ENCODE peak calls at places on chromosomes 4 and X, in five cellular contexts. One of them, this sample, is unnamed.

GRCh38 chr4:55613621-55614020 is 21.6 kb upstream of the PDCL2 start:
- DNase-seq in IMR-90: no peak
- DNase-seq in foreskin keratinocyte: no peak
- DNase-seq in GM13976: no peak
- DNase-seq in GM20000: no peak
- DNase-seq in this sample: no peak

GRCh38 chrX:140767646-140768045 is 58.1 kb downstream of the LINC00632 start:
- DNase-seq in IMR-90: no peak
- DNase-seq in foreskin keratinocyte: no peak
- DNase-seq in GM13976: no peak
- DNase-seq in GM20000: no peak
- DNase-seq in this sample: no peak

GRCh38 chrX:128020701-128021100 is 31.5 kb downstream of the ACTRT1 start:
- DNase-seq in IMR-90: peak
- DNase-seq in foreskin keratinocyte: peak
- DNase-seq in GM13976: no peak
- DNase-seq in GM20000: no peak
- DNase-seq in this sample: peak

GRCh38 chr4:114366368-114366767 is 232.2 kb upstream of the UGT8 start:
- DNase-seq in IMR-90: peak
- DNase-seq in foreskin keratinocyte: no peak
- DNase-seq in GM13976: no peak
- DNase-seq in GM20000: no peak
- DNase-seq in this sample: no peak

GRCh38 chrX:154516655-154517100 is 646 bp upstream of the FAM3A start:
- DNase-seq in IMR-90: peak
- DNase-seq in foreskin keratinocyte: no peak
- DNase-seq in GM13976: no peak
- DNase-seq in GM20000: peak
- DNase-seq in this sample: no peak

GRCh38 chr4:169351860-169352259 is 81.1 kb upstream of the SH3RF1 start:
- DNase-seq in IMR-90: peak
- DNase-seq in foreskin keratinocyte: no peak
- DNase-seq in GM13976: no peak
- DNase-seq in GM20000: no peak
- DNase-seq in this sample: no peak

GRCh38 chrX:43718956-43719355 is 62.9 kb downstream of the MAOA start:
- DNase-seq in IMR-90: no peak
- DNase-seq in foreskin keratinocyte: peak
- DNase-seq in GM13976: no peak
- DNase-seq in GM20000: no peak
- DNase-seq in this sample: peak

GRCh38 chrX:86146102-86146501 is 2.1 kb upstream of the DACH2 start:
- DNase-seq in IMR-90: no peak
- DNase-seq in foreskin keratinocyte: no peak
- DNase-seq in GM13976: no peak
- DNase-seq in GM20000: no peak
- DNase-seq in this sample: no peak

GRCh38 chr4:143202824-143203223 is 18.1 kb downstream of the USP38 start:
- DNase-seq in IMR-90: no peak
- DNase-seq in foreskin keratinocyte: no peak
- DNase-seq in GM13976: no peak
- DNase-seq in GM20000: no peak
- DNase-seq in this sample: peak

GRCh38 chr4:3783691-3784306 is 17.6 kb downstream of the ADRA2C start:
- DNase-seq in IMR-90: no peak
- DNase-seq in foreskin keratinocyte: no peak
- DNase-seq in GM13976: peak
- DNase-seq in GM20000: no peak
- DNase-seq in this sample: no peak

GRCh38 chr4:56786955-56787354 is 34.5 kb downstream of the SPINK2 start:
- DNase-seq in IMR-90: peak
- DNase-seq in foreskin keratinocyte: no peak
- DNase-seq in GM13976: no peak
- DNase-seq in GM20000: no peak
- DNase-seq in this sample: peak

GRCh38 chr4:119041951-119042560 is 93.6 kb upstream of the MYOZ2 start:
- DNase-seq in IMR-90: peak
- DNase-seq in foreskin keratinocyte: peak
- DNase-seq in GM13976: peak
- DNase-seq in GM20000: peak
- DNase-seq in this sample: peak

GRCh38 chrX:15930585-15930984 is 76.0 kb upstream of the AP1S2 start:
- DNase-seq in IMR-90: peak
- DNase-seq in foreskin keratinocyte: peak
- DNase-seq in GM13976: peak
- DNase-seq in GM20000: peak
- DNase-seq in this sample: peak

GRCh38 chr4:12884846-12885796 is 599.0 kb downstream of the RAB28 start:
- DNase-seq in IMR-90: no peak
- DNase-seq in foreskin keratinocyte: no peak
- DNase-seq in GM13976: no peak
- DNase-seq in GM20000: no peak
- DNase-seq in this sample: no peak

GRCh38 chr4:38785901-38786402 is 3.2 kb upstream of the TLR10 start:
- DNase-seq in IMR-90: no peak
- DNase-seq in foreskin keratinocyte: no peak
- DNase-seq in GM13976: peak
- DNase-seq in GM20000: peak
- DNase-seq in this sample: no peak

GRCh38 chr4:137576437-137576836 is 44.1 kb upstream of the PCDH18 start:
- DNase-seq in IMR-90: peak
- DNase-seq in foreskin keratinocyte: no peak
- DNase-seq in GM13976: no peak
- DNase-seq in GM20000: no peak
- DNase-seq in this sample: no peak

GRCh38 chr4:38832624-38833528 is 23.7 kb downstream of the TLR6 start:
- DNase-seq in IMR-90: no peak
- DNase-seq in foreskin keratinocyte: no peak
- DNase-seq in GM13976: no peak
- DNase-seq in GM20000: no peak
- DNase-seq in this sample: no peak

GRCh38 chrX:150219374-150220185 is 143.5 kb upstream of the MAMLD1 start:
- DNase-seq in IMR-90: peak
- DNase-seq in foreskin keratinocyte: no peak
- DNase-seq in GM13976: no peak
- DNase-seq in GM20000: peak
- DNase-seq in this sample: no peak

GRCh38 chrX:29082558-29082957 is 495.3 kb downstream of the IL1RAPL1 start:
- DNase-seq in IMR-90: no peak
- DNase-seq in foreskin keratinocyte: peak
- DNase-seq in GM13976: no peak
- DNase-seq in GM20000: no peak
- DNase-seq in this sample: no peak

GRCh38 chr4:158065176-158065575 is 107.6 kb downstream of the GASK1B start:
- DNase-seq in IMR-90: no peak
- DNase-seq in foreskin keratinocyte: no peak
- DNase-seq in GM13976: no peak
- DNase-seq in GM20000: no peak
- DNase-seq in this sample: no peak

GRCh38 chrX:136170109-136170800 is 22.9 kb downstream of the FHL1 start:
- DNase-seq in IMR-90: peak
- DNase-seq in foreskin keratinocyte: no peak
- DNase-seq in GM13976: no peak
- DNase-seq in GM20000: no peak
- DNase-seq in this sample: no peak

GRCh38 chr4:38030023-38030422 is 69.8 kb downstream of the PTTG2 start:
- DNase-seq in IMR-90: peak
- DNase-seq in foreskin keratinocyte: peak
- DNase-seq in GM13976: no peak
- DNase-seq in GM20000: no peak
- DNase-seq in this sample: peak

GRCh38 chr4:183729430-183730328 is 70.6 kb downstream of the TRAPPC11 start:
- DNase-seq in IMR-90: peak
- DNase-seq in foreskin keratinocyte: peak
- DNase-seq in GM13976: no peak
- DNase-seq in GM20000: no peak
- DNase-seq in this sample: peak

GRCh38 chrX:77930581-77930980 is 20.1 kb downstream of the ATP7A start:
- DNase-seq in IMR-90: no peak
- DNase-seq in foreskin keratinocyte: no peak
- DNase-seq in GM13976: no peak
- DNase-seq in GM20000: no peak
- DNase-seq in this sample: no peak

GRCh38 chrX:153492153-153492454 is 2.7 kb upstream of the BGN start:
- DNase-seq in IMR-90: no peak
- DNase-seq in foreskin keratinocyte: no peak
- DNase-seq in GM13976: no peak
- DNase-seq in GM20000: no peak
- DNase-seq in this sample: no peak

GRCh38 chr4:165027762-165028402 is 3.9 kb upstream of the TRIM60 start:
- DNase-seq in IMR-90: no peak
- DNase-seq in foreskin keratinocyte: no peak
- DNase-seq in GM13976: no peak
- DNase-seq in GM20000: no peak
- DNase-seq in this sample: no peak

GRCh38 chr4:138996090-138996489 is 19.5 kb upstream of the NOCT start:
- DNase-seq in IMR-90: no peak
- DNase-seq in foreskin keratinocyte: no peak
- DNase-seq in GM13976: no peak
- DNase-seq in GM20000: no peak
- DNase-seq in this sample: no peak

GRCh38 chrX:154967603-154968002 is 54.9 kb downstream of the F8 start:
- DNase-seq in IMR-90: peak
- DNase-seq in foreskin keratinocyte: peak
- DNase-seq in GM13976: no peak
- DNase-seq in GM20000: no peak
- DNase-seq in this sample: peak

GRCh38 chrX:3548743-3549441 is 164.6 kb downstream of the PRKX start:
- DNase-seq in IMR-90: peak
- DNase-seq in foreskin keratinocyte: peak
- DNase-seq in GM13976: no peak
- DNase-seq in GM20000: no peak
- DNase-seq in this sample: peak

GRCh38 chr4:101238706-101239105 is 108.6 kb downstream of the PPP3CA start:
- DNase-seq in IMR-90: peak
- DNase-seq in foreskin keratinocyte: peak
- DNase-seq in GM13976: no peak
- DNase-seq in GM20000: no peak
- DNase-seq in this sample: peak

GRCh38 chr4:154516320-154516719 is 24.7 kb upstream of the DCHS2 start:
- DNase-seq in IMR-90: no peak
- DNase-seq in foreskin keratinocyte: no peak
- DNase-seq in GM13976: no peak
- DNase-seq in GM20000: no peak
- DNase-seq in this sample: no peak

DNA sequence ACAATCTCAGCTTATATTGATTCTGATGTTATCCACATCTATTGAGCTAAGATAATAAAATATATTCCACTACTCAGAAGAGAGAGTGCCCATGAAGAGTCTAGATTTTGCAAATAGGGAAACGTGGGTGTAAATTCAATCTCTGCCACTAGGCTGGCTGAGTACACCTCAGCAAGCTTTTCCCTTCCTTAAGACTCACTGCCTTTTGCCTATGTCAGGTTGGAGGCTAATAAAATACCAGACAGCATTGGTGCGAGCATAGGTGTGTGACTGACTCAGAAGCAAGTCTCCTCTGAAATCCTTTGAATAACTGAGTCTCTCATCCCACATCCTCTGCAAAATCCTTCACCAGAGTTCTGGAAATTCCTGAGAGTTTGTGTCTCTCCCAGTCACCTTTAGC is 405.4 kb upstream of the CPEB2 start:
- DNase-seq in IMR-90: no peak
- DNase-seq in foreskin keratinocyte: peak
- DNase-seq in GM13976: no peak
- DNase-seq in GM20000: no peak
- DNase-seq in this sample: peak
- TF ChIP-seq CTCF in IMR-90: no peak
- TF ChIP-seq CTCF in foreskin keratinocyte: peak
- TF ChIP-seq CTCF in GM13976: no peak
- TF ChIP-seq CTCF in GM20000: no peak
- TF ChIP-seq CTCF in this sample: peak

GRCh38 chr4:84218002-84218401 is 281.1 kb downstream of the NKX6-1 start:
- DNase-seq in IMR-90: no peak
- DNase-seq in foreskin keratinocyte: no peak
- DNase-seq in GM13976: no peak
- DNase-seq in GM20000: no peak
- DNase-seq in this sample: no peak
- TF ChIP-seq CTCF in IMR-90: no peak
- TF ChIP-seq CTCF in foreskin keratinocyte: no peak
- TF ChIP-seq CTCF in GM13976: no peak
- TF ChIP-seq CTCF in GM20000: no peak
- TF ChIP-seq CTCF in this sample: no peak

GRCh38 chr4:10320130-10320529 is 137.1 kb downstream of the ZNF518B start:
- DNase-seq in IMR-90: no peak
- DNase-seq in foreskin keratinocyte: no peak
- DNase-seq in GM13976: no peak
- DNase-seq in GM20000: no peak
- DNase-seq in this sample: no peak
- TF ChIP-seq CTCF in IMR-90: no peak
- TF ChIP-seq CTCF in foreskin keratinocyte: no peak
- TF ChIP-seq CTCF in GM13976: no peak
- TF ChIP-seq CTCF in GM20000: no peak
- TF ChIP-seq CTCF in this sample: no peak

GRCh38 chr4:77120888-77121508 is 36.0 kb upstream of the CCNG2 start:
- DNase-seq in IMR-90: no peak
- DNase-seq in foreskin keratinocyte: no peak
- DNase-seq in GM13976: peak
- DNase-seq in GM20000: peak
- DNase-seq in this sample: peak
- TF ChIP-seq CTCF in IMR-90: no peak
- TF ChIP-seq CTCF in foreskin keratinocyte: peak
- TF ChIP-seq CTCF in GM13976: peak
- TF ChIP-seq CTCF in GM20000: peak
- TF ChIP-seq CTCF in this sample: peak

GRCh38 chr4:90181644-90182043 is 54.5 kb downstream of the CCSER1 start:
- DNase-seq in IMR-90: no peak
- DNase-seq in foreskin keratinocyte: no peak
- DNase-seq in GM13976: no peak
- DNase-seq in GM20000: no peak
- DNase-seq in this sample: peak
- TF ChIP-seq CTCF in IMR-90: no peak
- TF ChIP-seq CTCF in foreskin keratinocyte: no peak
- TF ChIP-seq CTCF in GM13976: no peak
- TF ChIP-seq CTCF in GM20000: no peak
- TF ChIP-seq CTCF in this sample: no peak

This sample was measured in epithelial cell of esophagus.